ENCODE peak calls at places on chromosomes 6 and 20, in seven cellular contexts. N, Q, G, X, F, I and Z are unnamed samples.

GRCh38 chr20:47551841-47552240 is 50.2 kb downstream of the NCOA3 start:
- DNase-seq in N (no peak), F (no peak), I (no peak), G (no peak), X (no peak), Q (no peak), Z (no peak)

GRCh38 chr6:132763269-132763668 is 5.6 kb upstream of the VNN2 start:
- DNase-seq in N (peak), I (no peak), F (no peak), Q (no peak), G (no peak), X (no peak), Z (no peak)

GRCh38 chr6:7727150-7727950 is 1.5 kb downstream of the BMP6 start:
- DNase-seq in N (peak), Q (peak), X (no peak), F (no peak), I (no peak), G (no peak), Z (no peak)

GRCh38 chr6:68458447-68458846 is 176.6 kb upstream of the ADGRB3 start:
- DNase-seq in N (no peak), X (no peak), G (no peak), F (no peak), I (no peak), Q (no peak), Z (no peak)

GRCh38 chr6:6220718-6221117 is 99.7 kb downstream of the F13A1 start:
- DNase-seq in F (no peak), G (no peak), I (no peak), X (peak), Q (no peak), N (no peak), Z (no peak)

GRCh38 chr6:41723178-41723935 is 12.1 kb downstream of the TFEB start:
- DNase-seq in G (peak), X (peak), I (peak), Q (peak), F (peak), N (peak), Z (peak)

GRCh38 chr6:147820520-147820919 is 312.0 kb downstream of the SAMD5 start:
- DNase-seq in N (no peak), Q (no peak), I (no peak), X (no peak), G (no peak), F (no peak), Z (no peak)

GRCh38 chr6:89278956-89279355 is 36.1 kb downstream of the GABRR2 start:
- DNase-seq in G (no peak), I (no peak), N (no peak), F (no peak), Q (no peak), X (no peak), Z (no peak)

GRCh38 chr6:31285496-31285895 is 13.6 kb upstream of the HLA-C start:
- DNase-seq in I (no peak), Q (no peak), G (no peak), N (no peak), X (no peak), F (no peak), Z (no peak)

GRCh38 chr20:25315418-25316210 is 67.7 kb downstream of the PYGB start:
- DNase-seq in X (peak), G (no peak), I (no peak), Q (no peak), N (no peak), F (no peak), Z (peak)

GRCh38 chr6:131995924-131996323 is 44.8 kb upstream of the CCN2 start:
- DNase-seq in G (no peak), N (no peak), I (no peak), F (no peak), X (peak), Q (no peak), Z (no peak)

GRCh38 chr6:139409026-139409425 is 34.6 kb upstream of the CITED2 start:
- DNase-seq in N (no peak), I (no peak), X (peak), F (no peak), Q (no peak), G (peak), Z (no peak)

GRCh38 chr6:54264581-54265272 is 43.5 kb upstream of the TINAG start:
- DNase-seq in N (no peak), F (no peak), G (no peak), I (no peak), X (peak), Q (no peak), Z (no peak)

GRCh38 chr6:13436691-13437568 is 50.5 kb downstream of the GFOD1 start:
- DNase-seq in N (no peak), G (no peak), Q (no peak), F (no peak), I (no peak), X (no peak), Z (no peak)

GRCh38 chr20:64184795-64185194 is 20.5 kb downstream of the MYT1 start:
- DNase-seq in Q (no peak), X (no peak), F (no peak), G (no peak), I (no peak), N (no peak), Z (no peak)

DNA sequence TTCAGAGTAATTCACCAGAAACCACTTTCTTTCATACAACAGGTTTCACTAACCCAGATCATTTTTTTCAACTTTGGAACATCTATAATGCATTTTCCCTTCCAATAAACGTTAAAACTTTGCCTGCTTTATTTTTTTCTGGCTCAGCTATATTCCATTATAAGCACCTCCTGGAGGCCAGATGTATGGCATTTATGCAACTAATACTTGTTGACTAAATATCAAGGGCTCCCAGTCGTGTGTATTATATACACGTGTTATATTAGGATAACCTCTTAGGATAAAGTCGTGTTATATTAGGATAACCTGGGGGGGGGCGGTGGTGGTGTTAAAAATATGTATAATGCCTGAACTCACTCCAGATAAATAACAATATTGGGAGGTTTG is 6.7 kb downstream of the OPN5 start:
- DNase-seq in F (no peak), X (peak), G (no peak), I (no peak), Q (no peak), N (no peak), Z (no peak)
- TF ChIP-seq CTCF in F (no peak), X (no peak), G (no peak), I (no peak), Q (no peak), N (no peak), Z (no peak)

DNA sequence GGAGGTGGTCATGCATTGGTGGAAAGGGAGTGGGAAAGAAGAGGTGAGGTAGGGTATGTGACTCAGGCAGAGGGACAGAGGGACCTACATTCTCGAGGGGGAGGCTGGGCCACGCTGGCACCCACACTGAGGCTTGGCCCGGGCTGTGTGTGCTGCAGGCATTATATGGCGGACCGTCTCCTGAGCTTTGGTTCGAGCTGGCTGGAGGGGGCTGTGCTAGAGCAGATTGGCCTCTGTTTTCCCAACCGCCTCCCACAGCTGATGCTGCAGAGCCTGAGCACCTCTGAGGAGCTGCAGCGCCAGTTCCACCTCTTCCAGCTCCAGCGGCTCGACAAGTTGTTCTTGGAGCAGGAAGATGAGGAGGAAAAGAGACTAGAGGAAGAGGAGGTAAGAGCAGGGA is 23.4 kb downstream of the DNPH1 start:
- DNase-seq in G (no peak), N (no peak), I (no peak), X (no peak), Q (no peak), F (no peak), Z (no peak)
- TF ChIP-seq CTCF in G (no peak), N (no peak), I (no peak), X (no peak), Q (no peak), F (no peak), Z (no peak)

DNA sequence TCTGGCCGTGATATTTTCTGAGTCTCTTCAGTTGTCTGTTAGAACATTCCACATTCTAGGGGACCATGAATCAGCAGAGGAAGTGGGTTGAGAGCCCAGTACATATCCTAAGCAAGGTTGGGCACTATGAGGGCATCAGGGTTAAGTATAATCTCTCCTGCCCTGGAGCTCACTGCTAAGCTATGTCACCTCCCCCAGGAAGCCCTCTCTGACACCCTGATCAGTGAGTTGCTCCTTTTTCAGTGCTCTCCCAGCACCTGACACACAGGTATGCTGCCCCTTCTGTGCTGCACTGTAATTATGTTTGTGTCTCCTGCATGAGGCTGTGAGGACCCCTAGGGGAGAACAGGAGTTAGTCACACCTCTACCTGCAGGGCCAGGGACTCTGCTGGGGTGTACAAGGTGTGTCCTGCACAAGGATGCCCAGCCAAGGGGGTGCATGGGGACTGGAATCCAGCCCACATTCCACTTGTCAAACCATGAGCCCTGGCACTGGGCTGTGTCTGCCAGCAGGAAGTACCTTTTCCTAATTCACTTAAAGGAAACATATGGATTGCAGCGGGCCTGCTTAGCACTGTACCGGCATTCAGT is 3.9 kb downstream of the RAB44 start:
- DNase-seq in Q (no peak), F (no peak), G (no peak), I (no peak), N (no peak), X (no peak), Z (peak)
- TF ChIP-seq CTCF in Q (no peak), F (no peak), G (no peak), I (no peak), N (no peak), X (no peak), Z (no peak)

DNA sequence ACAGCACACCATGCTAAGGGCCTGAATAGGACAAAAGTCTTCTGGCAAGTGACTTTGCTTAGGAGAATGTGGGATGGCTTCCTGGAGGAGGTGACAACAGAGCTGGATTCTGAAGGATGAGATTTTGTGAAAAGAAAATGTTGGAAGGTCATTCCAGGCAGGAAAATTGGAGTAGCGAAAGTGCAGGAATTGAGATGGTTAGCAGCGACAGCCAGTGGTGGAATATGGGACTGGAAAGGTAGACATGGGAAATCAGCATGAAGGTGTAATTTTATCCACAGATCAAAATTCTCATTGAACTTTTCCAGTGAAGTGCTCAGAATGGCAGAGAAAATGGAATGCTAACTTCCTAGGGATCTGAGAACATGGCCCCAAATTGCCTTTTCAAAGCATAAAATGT is 5.7 kb upstream of the BACH2 start:
- DNase-seq in Q (no peak), I (no peak), N (no peak), F (no peak), X (no peak), G (no peak), Z (no peak)
- TF ChIP-seq CTCF in Q (no peak), I (no peak), N (no peak), F (no peak), X (no peak), G (no peak), Z (no peak)